ENCODE peak calls at places on chromosomes 16 and 17, in six cellular contexts. One of them, this sample, is unnamed.

GRCh38 chr17:1275962-1276736 is 3.3 kb upstream of the TRARG1 start:
- DNase-seq in IMR-90: peak; percentile 27
- DNase-seq in fibroblast of lung: no peak
- DNase-seq in GM23338: peak; percentile 91
- DNase-seq in H1: peak; percentile 93
- DNase-seq in HepG2: peak; percentile 29
- DNase-seq in this sample: peak; percentile 69

GRCh38 chr16:57017251-57017650 is 27.9 kb downstream of the NLRC5 start:
- DNase-seq in IMR-90: peak; percentile 66
- DNase-seq in fibroblast of lung: peak; percentile 20
- DNase-seq in GM23338: no peak
- DNase-seq in H1: no peak
- DNase-seq in HepG2: no peak
- DNase-seq in this sample: no peak

GRCh38 chr16:26859086-26859485 is 207.6 kb upstream of the C16orf82 start:
- DNase-seq in IMR-90: no peak
- DNase-seq in fibroblast of lung: no peak
- DNase-seq in GM23338: no peak
- DNase-seq in H1: no peak
- DNase-seq in HepG2: no peak
- DNase-seq in this sample: no peak

GRCh38 chr16:24505959-24506358 is 33.4 kb upstream of the RBBP6 start:
- DNase-seq in IMR-90: no peak
- DNase-seq in fibroblast of lung: no peak
- DNase-seq in GM23338: no peak
- DNase-seq in H1: no peak
- DNase-seq in HepG2: no peak
- DNase-seq in this sample: no peak

GRCh38 chr16:83717814-83718213 is 90.0 kb upstream of the HSBP1 start:
- DNase-seq in IMR-90: peak; percentile 49
- DNase-seq in fibroblast of lung: peak; percentile 92
- DNase-seq in GM23338: no peak
- DNase-seq in H1: no peak
- DNase-seq in HepG2: no peak
- DNase-seq in this sample: no peak

GRCh38 chr17:50899559-50900319 is 33.6 kb upstream of the TOB1 start:
- DNase-seq in IMR-90: no peak
- DNase-seq in fibroblast of lung: no peak
- DNase-seq in GM23338: no peak
- DNase-seq in H1: no peak
- DNase-seq in HepG2: no peak
- DNase-seq in this sample: no peak

GRCh38 chr17:1762906-1763829 is 1.3 kb downstream of the SERPINF1 start:
- DNase-seq in IMR-90: peak; percentile 74
- DNase-seq in fibroblast of lung: peak; percentile 72
- DNase-seq in GM23338: peak; percentile 34
- DNase-seq in H1: peak; percentile 64
- DNase-seq in HepG2: peak; percentile 99
- DNase-seq in this sample: no peak

GRCh38 chr17:51229889-51230288 is 30.0 kb downstream of the MBTD1 start:
- DNase-seq in IMR-90: no peak
- DNase-seq in fibroblast of lung: no peak
- DNase-seq in GM23338: no peak
- DNase-seq in H1: no peak
- DNase-seq in HepG2: no peak
- DNase-seq in this sample: no peak

GRCh38 chr16:22217890-22218730 is 12.0 kb downstream of the EEF2K start:
- DNase-seq in IMR-90: no peak
- DNase-seq in fibroblast of lung: no peak
- DNase-seq in GM23338: peak; percentile 41
- DNase-seq in H1: no peak
- DNase-seq in HepG2: no peak
- DNase-seq in this sample: peak; percentile 38

GRCh38 chr17:61510991-61511390 is 58.8 kb downstream of the TBX4 start:
- DNase-seq in IMR-90: no peak
- DNase-seq in fibroblast of lung: no peak
- DNase-seq in GM23338: no peak
- DNase-seq in H1: no peak
- DNase-seq in HepG2: no peak
- DNase-seq in this sample: no peak

GRCh38 chr17:27532269-27533067 is 76.2 kb downstream of the KSR1 start:
- DNase-seq in IMR-90: peak; percentile 98
- DNase-seq in fibroblast of lung: no peak
- DNase-seq in GM23338: peak; percentile 28
- DNase-seq in H1: no peak
- DNase-seq in HepG2: peak; percentile 88
- DNase-seq in this sample: no peak

GRCh38 chr16:19881783-19882182 is 2.9 kb downstream of the GPRC5B start:
- DNase-seq in IMR-90: no peak
- DNase-seq in fibroblast of lung: no peak
- DNase-seq in GM23338: no peak
- DNase-seq in H1: peak; percentile 57
- DNase-seq in HepG2: no peak
- DNase-seq in this sample: no peak

GRCh38 chr17:3691539-3692166 is 4.3 kb downstream of the P2RX5 start:
- DNase-seq in IMR-90: no peak
- DNase-seq in fibroblast of lung: no peak
- DNase-seq in GM23338: peak; percentile 66
- DNase-seq in H1: peak; percentile 66
- DNase-seq in HepG2: no peak
- DNase-seq in this sample: peak; percentile 59

GRCh38 chr17:77058016-77058415 is 82.8 kb upstream of the SEC14L1 start:
- DNase-seq in IMR-90: no peak
- DNase-seq in fibroblast of lung: no peak
- DNase-seq in GM23338: no peak
- DNase-seq in H1: no peak
- DNase-seq in HepG2: peak; percentile 37
- DNase-seq in this sample: no peak

GRCh38 chr17:6305613-6306360 is 129.1 kb downstream of the AIPL1 start:
- DNase-seq in IMR-90: no peak
- DNase-seq in fibroblast of lung: no peak
- DNase-seq in GM23338: no peak
- DNase-seq in H1: no peak
- DNase-seq in HepG2: no peak
- DNase-seq in this sample: peak; percentile 19

GRCh38 chr16:20906225-20906870 is 5.8 kb downstream of the LYRM1 start:
- DNase-seq in IMR-90: peak; percentile 85
- DNase-seq in fibroblast of lung: peak; percentile 94
- DNase-seq in GM23338: no peak
- DNase-seq in H1: no peak
- DNase-seq in HepG2: no peak
- DNase-seq in this sample: no peak

GRCh38 chr17:47902039-47902744 is 6.2 kb downstream of the SP2 start:
- DNase-seq in IMR-90: no peak
- DNase-seq in fibroblast of lung: no peak
- DNase-seq in GM23338: peak; percentile 86
- DNase-seq in H1: peak; percentile 57
- DNase-seq in HepG2: no peak
- DNase-seq in this sample: no peak
- H3K4me1 ChIP-seq in IMR-90: peaks cover 11% of the 10 kb centered on the region
- H3K4me1 ChIP-seq in fibroblast of lung: peaks cover 6% of the 10 kb centered on the region
- H3K4me1 ChIP-seq in GM23338: peaks cover 37% of the 10 kb centered on the region
- H3K4me1 ChIP-seq in H1: peaks cover 13% of the 10 kb centered on the region
- H3K4me1 ChIP-seq in HepG2: peaks cover 44% of the 10 kb centered on the region
- H3K4me1 ChIP-seq in this sample: peaks cover 9% of the 10 kb centered on the region

GRCh38 chr16:84759061-84759460 is 59.3 kb downstream of the USP10 start:
- DNase-seq in IMR-90: peak; percentile 72
- DNase-seq in fibroblast of lung: peak; percentile 25
- DNase-seq in GM23338: no peak
- DNase-seq in H1: no peak
- DNase-seq in HepG2: no peak
- DNase-seq in this sample: no peak
- H3K4me2 ChIP-seq in IMR-90: peak overlapping the region; percentile 51
- H3K4me2 ChIP-seq in fibroblast of lung: peak overlapping the region; percentile 27
- H3K4me2 ChIP-seq in GM23338: no peak overlapping the region
- H3K4me2 ChIP-seq in H1: no peak overlapping the region
- H3K4me2 ChIP-seq in HepG2: no peak overlapping the region
- H3K4me2 ChIP-seq in this sample: no peak overlapping the region

GRCh38 chr16:70417661-70418060 is 21.2 kb downstream of the ST3GAL2 start:
- DNase-seq in IMR-90: no peak
- DNase-seq in fibroblast of lung: no peak
- DNase-seq in GM23338: no peak
- DNase-seq in H1: no peak
- DNase-seq in HepG2: no peak
- DNase-seq in this sample: no peak

GRCh38 chr16:70418993-70419318 is 19.9 kb downstream of the ST3GAL2 start:
- DNase-seq in IMR-90: no peak
- DNase-seq in fibroblast of lung: no peak
- DNase-seq in GM23338: no peak
- DNase-seq in H1: no peak
- DNase-seq in HepG2: no peak
- DNase-seq in this sample: no peak

GRCh38 chr16:70418274-70418992 is 20.5 kb downstream of the ST3GAL2 start:
- DNase-seq in IMR-90: no peak
- DNase-seq in fibroblast of lung: no peak
- DNase-seq in GM23338: no peak
- DNase-seq in H1: no peak
- DNase-seq in HepG2: no peak
- DNase-seq in this sample: peak; percentile 39

GRCh38 chr16:70421473-70422311 is 17.2 kb downstream of the ST3GAL2 start:
- DNase-seq in IMR-90: no peak
- DNase-seq in fibroblast of lung: no peak
- DNase-seq in GM23338: no peak
- DNase-seq in H1: no peak
- DNase-seq in HepG2: no peak
- DNase-seq in this sample: no peak

DNA sequence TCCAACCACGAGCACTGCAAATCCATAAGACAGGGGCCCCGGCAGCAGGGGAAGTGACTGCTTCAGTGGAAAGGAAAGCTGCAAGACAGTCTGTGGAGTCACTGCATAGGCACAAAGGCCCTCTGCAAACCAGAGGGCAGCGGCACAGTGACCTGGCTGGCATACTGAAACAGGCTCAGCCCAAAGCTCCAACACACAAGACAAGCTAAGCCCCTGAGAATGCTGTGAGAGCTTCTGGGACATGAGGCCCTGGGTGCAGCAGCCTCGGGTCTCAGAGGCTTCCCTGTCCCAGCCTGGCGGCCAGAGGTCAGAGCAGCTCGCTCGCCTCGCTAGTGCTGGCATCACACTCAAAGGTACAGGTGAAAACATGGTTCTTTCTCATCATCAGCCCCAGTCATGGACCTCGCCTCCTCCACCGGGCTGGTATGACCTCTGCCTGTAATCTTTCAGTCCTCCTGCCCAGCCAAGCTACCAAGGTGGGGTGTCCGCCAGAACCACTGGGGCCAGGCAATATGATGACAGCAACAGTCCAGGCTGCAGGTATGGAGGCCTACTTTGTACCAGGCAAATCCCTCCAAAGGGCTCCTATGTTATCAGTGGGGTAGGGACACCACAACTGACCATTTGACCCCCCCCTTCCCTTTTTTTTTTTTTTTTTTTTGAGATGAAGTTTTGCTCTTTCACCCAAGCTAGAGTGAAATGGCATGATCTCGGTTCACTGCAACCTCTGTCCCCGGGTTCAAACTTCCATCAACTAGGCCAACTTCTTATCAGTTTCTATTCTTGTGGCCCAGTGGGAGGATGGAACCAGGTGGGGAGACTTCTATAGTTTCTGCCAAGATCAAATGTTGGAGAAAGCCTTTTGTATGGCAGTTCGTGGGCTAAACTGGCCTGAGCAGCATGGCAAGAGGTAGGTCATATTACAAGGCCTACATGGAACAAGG is 19.2 kb downstream of the ST3GAL2 start:
- DNase-seq in IMR-90: no peak
- DNase-seq in fibroblast of lung: no peak
- DNase-seq in GM23338: no peak
- DNase-seq in H1: no peak
- DNase-seq in HepG2: no peak
- DNase-seq in this sample: peak; percentile 29
- H3K4me1 ChIP-seq in IMR-90: peaks cover 2% of the 10 kb centered on the region
- H3K4me1 ChIP-seq in fibroblast of lung: no peaks in the 10 kb centered on the region
- H3K4me1 ChIP-seq in GM23338: peaks cover 41% of the 10 kb centered on the region
- H3K4me1 ChIP-seq in H1: peaks cover 17% of the 10 kb centered on the region
- H3K4me1 ChIP-seq in HepG2: peaks cover 75% of the 10 kb centered on the region
- H3K4me1 ChIP-seq in this sample: peaks cover 72% of the 10 kb centered on the region

DNA sequence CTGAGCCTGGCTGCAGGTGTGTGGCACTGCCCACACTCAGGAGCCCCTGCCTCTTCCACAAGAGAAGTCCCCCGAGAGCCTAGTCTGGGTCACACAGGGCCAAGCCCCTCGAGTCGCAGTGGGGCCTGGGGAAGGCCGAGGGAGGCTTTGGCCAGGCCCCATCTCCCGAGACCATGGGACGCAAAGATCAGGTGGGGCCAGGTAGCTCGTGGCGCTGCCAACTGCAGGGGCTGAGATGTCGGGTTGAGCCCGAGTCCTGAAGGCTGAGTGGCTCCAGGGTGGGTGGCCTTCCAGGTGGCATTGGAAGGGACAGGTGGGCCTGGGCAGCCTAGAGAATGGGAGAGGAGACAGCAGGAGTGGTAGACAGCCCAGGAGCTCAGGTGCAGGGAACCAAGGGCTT is 6.3 kb downstream of the TRAF7 start:
- DNase-seq in IMR-90: no peak
- DNase-seq in fibroblast of lung: no peak
- DNase-seq in GM23338: no peak
- DNase-seq in H1: no peak
- DNase-seq in HepG2: no peak
- DNase-seq in this sample: no peak
- H3K4me2 ChIP-seq in IMR-90: no peak overlapping the region
- H3K4me2 ChIP-seq in fibroblast of lung: no peak overlapping the region
- H3K4me2 ChIP-seq in GM23338: no peak overlapping the region
- H3K4me2 ChIP-seq in H1: no peak overlapping the region
- H3K4me2 ChIP-seq in HepG2: no peak overlapping the region
- H3K4me2 ChIP-seq in this sample: no peak overlapping the region

GRCh38 chr17:19002805-19003542 is 1.6 kb downstream of the FAM83G start:
- DNase-seq in IMR-90: peak; percentile 54
- DNase-seq in fibroblast of lung: peak; percentile 77
- DNase-seq in GM23338: no peak
- DNase-seq in H1: no peak
- DNase-seq in HepG2: no peak
- DNase-seq in this sample: no peak
- H3K4me1 ChIP-seq in IMR-90: peaks cover 31% of the 10 kb centered on the region
- H3K4me1 ChIP-seq in fibroblast of lung: peaks cover 9% of the 10 kb centered on the region
- H3K4me1 ChIP-seq in GM23338: peaks cover 15% of the 10 kb centered on the region
- H3K4me1 ChIP-seq in H1: peaks cover 16% of the 10 kb centered on the region
- H3K4me1 ChIP-seq in HepG2: peaks cover 65% of the 10 kb centered on the region
- H3K4me1 ChIP-seq in this sample: peaks cover 35% of the 10 kb centered on the region

GRCh38 chr17:21061158-21061835 is 18.5 kb upstream of the USP22 start:
- DNase-seq in IMR-90: no peak
- DNase-seq in fibroblast of lung: no peak
- DNase-seq in GM23338: no peak
- DNase-seq in H1: no peak
- DNase-seq in HepG2: no peak
- DNase-seq in this sample: peak; percentile 50
- H3K4me2 ChIP-seq in IMR-90: no peak overlapping the region
- H3K4me2 ChIP-seq in fibroblast of lung: no peak overlapping the region
- H3K4me2 ChIP-seq in GM23338: no peak overlapping the region
- H3K4me2 ChIP-seq in H1: no peak overlapping the region
- H3K4me2 ChIP-seq in HepG2: no peak overlapping the region
- H3K4me2 ChIP-seq in this sample: peak overlapping the region; percentile 75